ENCODE peak calls at places on chromosomes 3 and 15, in ten cellular contexts. G is fibroblast of lung; L is mucosa of gallbladder; E is GM18507; W is activated CD4-positive, CD25-positive, alpha-beta regulatory T cell; O is colonic mucosa; V is AG08396; Q is ELR; B is mesothelial cell of epicardium; I is HT1080. X is an unnamed sample.

GRCh38 chr3:124486324-124486723 is 243.9 kb upstream of the UMPS start:
- DNase-seq in G (peak), L (no peak), E (no peak), W (no peak), O (no peak), V (no peak), Q (peak), B (no peak), I (peak), X (no peak)

GRCh38 chr3:104102386-104102785 is 1264.3 kb upstream of the ALCAM start:
- DNase-seq in G (peak), L (no peak), E (no peak), W (no peak), O (no peak), V (peak), Q (peak), B (no peak), I (peak), X (no peak)

GRCh38 chr3:119559441-119559963 is at the start of gene CD80:
- DNase-seq in G (peak), L (peak), E (no peak), W (peak), O (peak), V (peak), Q (peak), B (no peak), I (peak), X (no peak)

GRCh38 chr15:91407237-91407889 is 307.3 kb downstream of the SV2B start:
- DNase-seq in G (peak), L (peak), E (no peak), W (no peak), O (no peak), V (no peak), Q (peak), B (no peak), I (peak), X (no peak)

GRCh38 chr3:179068779-179069530 is 2.7 kb downstream of the ZMAT3 start:
- DNase-seq in G (peak), L (no peak), E (no peak), W (peak), O (peak), V (peak), Q (peak), B (no peak), I (peak), X (no peak)

GRCh38 chr3:126355777-126356372 is 1.3 kb downstream of the KLF15 start:
- DNase-seq in G (peak), L (peak), E (no peak), W (no peak), O (peak), V (peak), Q (peak), B (peak), I (peak), X (peak)

GRCh38 chr3:141476033-141476432 is 10.8 kb upstream of the RASA2 start:
- DNase-seq in G (no peak), L (no peak), E (no peak), W (no peak), O (no peak), V (no peak), Q (no peak), B (no peak), I (peak), X (no peak)

GRCh38 chr15:21267686-21268395 is 172.5 kb downstream of the POTEB3 start:
- DNase-seq in G (no peak), L (no peak), E (no peak), W (no peak), O (no peak), V (no peak), Q (no peak), B (no peak), I (no peak), X (no peak)

GRCh38 chr3:45462522-45463262 is 74.3 kb downstream of the LARS2 start:
- DNase-seq in G (peak), L (no peak), E (peak), W (no peak), O (no peak), V (peak), Q (no peak), B (no peak), I (no peak), X (no peak)

X was measured in D721Med.